ENCODE peak calls at places on chromosome 19, in four cellular contexts. A, H, R and E are unnamed samples.
A peak's percentile ranks its signal among the peaks of the same experiment; 100 is the strongest.

GRCh38 chr19:18605546-18606280 is 886 bp downstream of the CRLF1 start:
- DNase-seq in R (no peak), H (no peak), A (peak; percentile 28), E (no peak)

GRCh38 chr19:31066385-31066784 is 282.9 kb downstream of the TSHZ3 start:
- DNase-seq in H (no peak), A (no peak), R (peak; percentile 76), E (no peak)

GRCh38 chr19:8259922-8260247 is 48.3 kb downstream of the CD320 start:
- DNase-seq in H (no peak), R (no peak), A (no peak), E (no peak)

GRCh38 chr19:7766535-7766934 is 3.5 kb downstream of the CLEC4M start:
- DNase-seq in R (no peak), A (no peak), H (no peak), E (no peak)

GRCh38 chr19:51026554-51026831 is at the start of gene KLK11:
- DNase-seq in A (no peak), R (peak; percentile 45), H (no peak), E (no peak)

GRCh38 chr19:13796301-13797057 is 1.2 kb downstream of the ZSWIM4 start:
- DNase-seq in H (no peak), R (peak; percentile 96), A (no peak), E (peak; percentile 88)

GRCh38 chr19:30214651-30215051 is 157.5 kb upstream of the ZNF536 start:
- DNase-seq in A (no peak), R (no peak), H (no peak), E (peak; percentile 10)

GRCh38 chr19:29645491-29645867 is 19.8 kb upstream of the PLEKHF1 start:
- DNase-seq in H (no peak), R (no peak), A (no peak), E (no peak)

GRCh38 chr19:55117063-55117635 is 288 bp downstream of the PPP1R12C start:
- DNase-seq in A (peak; percentile 29), R (no peak), H (peak; percentile 64), E (peak; percentile 43)

GRCh38 chr19:9937001-9937411 is 691 bp upstream of the OLFM2 start:
- DNase-seq in R (no peak), A (peak; percentile 69), H (no peak), E (no peak)

GRCh38 chr19:29265436-29265835 is 52.5 kb upstream of the UQCRFS1 start:
- DNase-seq in A (no peak), H (no peak), R (no peak), E (no peak)

GRCh38 chr19:35977446-35978222 is 17.4 kb upstream of the SDHAF1 start:
- DNase-seq in H (no peak), A (peak; percentile 68), R (no peak), E (no peak)

GRCh38 chr19:56491399-56491798 is 14.3 kb upstream of the ZNF667 start:
- DNase-seq in A (no peak), H (no peak), R (no peak), E (no peak)

GRCh38 chr19:20858861-20859260 is 64.2 kb upstream of the ZNF85 start:
- DNase-seq in R (no peak), H (no peak), A (no peak), E (no peak)

GRCh38 chr19:18674616-18675015 is 8.9 kb upstream of the CRTC1 start:
- DNase-seq in A (no peak), R (peak; percentile 19), H (no peak), E (no peak)

GRCh38 chr19:2329528-2329927 is 1.0 kb downstream of the SPPL2B start:
- DNase-seq in A (no peak), H (no peak), R (no peak), E (no peak)

GRCh38 chr19:33731886-33732285 is 64.8 kb upstream of the KCTD15 start:
- DNase-seq in A (no peak), R (no peak), H (no peak), E (no peak)

GRCh38 chr19:18634612-18635290 is 2.1 kb upstream of the KLHL26 start:
- DNase-seq in R (no peak), H (no peak), A (peak; percentile 22), E (no peak)

GRCh38 chr19:4988770-4989251 is 19.9 kb downstream of the KDM4B start:
- DNase-seq in A (no peak), R (no peak), H (no peak), E (peak; percentile 85)

GRCh38 chr19:45766919-45767346 is 2.1 kb downstream of the SIX5 start:
- DNase-seq in H (peak; percentile 27), R (no peak), A (no peak), E (peak; percentile 56)

GRCh38 chr19:50823389-50824042 is at the start of gene KLK1:
- DNase-seq in H (no peak), A (no peak), R (no peak), E (no peak)

GRCh38 chr19:4556574-4557185 is 2.8 kb downstream of the SEMA6B start:
- DNase-seq in R (peak; percentile 29), A (peak; percentile 86), H (peak; percentile 42), E (peak; percentile 73)

GRCh38 chr19:32877323-32877912 is 7.9 kb upstream of the SLC7A9 start:
- DNase-seq in A (no peak), H (no peak), R (no peak), E (no peak)

GRCh38 chr19:44737238-44738160 is 11.0 kb upstream of the BCL3 start:
- DNase-seq in A (no peak), H (no peak), R (no peak), E (peak; percentile 55)

GRCh38 chr19:55345101-55345817 is 5.6 kb downstream of the KMT5C start:
- DNase-seq in R (no peak), H (no peak), A (no peak), E (no peak)

GRCh38 chr19:7771072-7771471 is 8.0 kb downstream of the CLEC4M start:
- DNase-seq in A (no peak), R (no peak), H (no peak), E (no peak)

GRCh38 chr19:45123440-45123850 is 30.5 kb downstream of the PPP1R37 start:
- DNase-seq in R (peak; percentile 47), A (peak; percentile 78), H (no peak), E (no peak)

GRCh38 chr19:2678043-2678671 is 24.3 kb downstream of the GNG7 start:
- DNase-seq in H (no peak), A (no peak), R (no peak), E (no peak)

GRCh38 chr19:47095707-47096704 is 17.6 kb downstream of the ZC3H4 start:
- DNase-seq in A (no peak), R (peak; percentile 93), H (no peak), E (no peak)

GRCh38 chr19:7772752-7773291 is 9.8 kb downstream of the CLEC4M start:
- DNase-seq in R (peak; percentile 76), A (no peak), H (no peak), E (no peak)

GRCh38 chr19:44777715-44778347 is at the start of gene CBLC:
- DNase-seq in H (peak; percentile 61), A (peak; percentile 56), R (peak; percentile 94), E (peak; percentile 33)

GRCh38 chr19:13965377-13965896 is 13.1 kb downstream of the DCAF15 start:
- DNase-seq in H (no peak), A (no peak), R (no peak), E (no peak)

GRCh38 chr19:33132425-33132824 is 511 bp downstream of the WDR88 start:
- DNase-seq in H (no peak), A (no peak), R (no peak), E (no peak)

GRCh38 chr19:55486971-55487883 is 1.0 kb upstream of the SSC5D start:
- DNase-seq in R (peak; percentile 67), H (peak; percentile 70), A (no peak), E (peak; percentile 83)

GRCh38 chr19:48635263-48635965 is 1.8 kb downstream of the DBP start:
- DNase-seq in R (no peak), H (peak; percentile 82), A (peak; percentile 83), E (peak; percentile 74)
- H3K27me3 ChIP-seq in R (no peaks in the 10 kb centered on the region), H (no peaks in the 10 kb centered on the region), A (no peaks in the 10 kb centered on the region), E (no peaks in the 10 kb centered on the region)

GRCh38 chr19:15991602-15992001 is 42.8 kb downstream of the OR10H4 start:
- DNase-seq in R (no peak), H (no peak), A (no peak), E (no peak)

GRCh38 chr19:15989889-15990288 is 41.1 kb downstream of the OR10H4 start:
- DNase-seq in H (no peak), A (no peak), R (no peak), E (no peak)

GRCh38 chr19:15992014-15992413 is 43.2 kb downstream of the OR10H4 start:
- DNase-seq in R (no peak), H (no peak), A (no peak), E (no peak)

GRCh38 chr19:15986694-15987093 is 37.9 kb downstream of the OR10H4 start:
- DNase-seq in A (no peak), R (no peak), H (no peak), E (no peak)
- H3K9me3 ChIP-seq in A (no peaks in the 10 kb centered on the region), R (peaks cover 4% of the 10 kb centered on the region), H (no peaks in the 10 kb centered on the region), E (no peaks in the 10 kb centered on the region)

GRCh38 chr19:39261704-39262103 is 6.5 kb upstream of the IFNL2 start:
- DNase-seq in R (no peak), A (no peak), H (no peak), E (no peak)
- H3K27me3 ChIP-seq in R (peaks cover 27% of the 10 kb centered on the region), A (no peaks in the 10 kb centered on the region), H (peaks cover 58% of the 10 kb centered on the region), E (peaks cover 44% of the 10 kb centered on the region)

DNA sequence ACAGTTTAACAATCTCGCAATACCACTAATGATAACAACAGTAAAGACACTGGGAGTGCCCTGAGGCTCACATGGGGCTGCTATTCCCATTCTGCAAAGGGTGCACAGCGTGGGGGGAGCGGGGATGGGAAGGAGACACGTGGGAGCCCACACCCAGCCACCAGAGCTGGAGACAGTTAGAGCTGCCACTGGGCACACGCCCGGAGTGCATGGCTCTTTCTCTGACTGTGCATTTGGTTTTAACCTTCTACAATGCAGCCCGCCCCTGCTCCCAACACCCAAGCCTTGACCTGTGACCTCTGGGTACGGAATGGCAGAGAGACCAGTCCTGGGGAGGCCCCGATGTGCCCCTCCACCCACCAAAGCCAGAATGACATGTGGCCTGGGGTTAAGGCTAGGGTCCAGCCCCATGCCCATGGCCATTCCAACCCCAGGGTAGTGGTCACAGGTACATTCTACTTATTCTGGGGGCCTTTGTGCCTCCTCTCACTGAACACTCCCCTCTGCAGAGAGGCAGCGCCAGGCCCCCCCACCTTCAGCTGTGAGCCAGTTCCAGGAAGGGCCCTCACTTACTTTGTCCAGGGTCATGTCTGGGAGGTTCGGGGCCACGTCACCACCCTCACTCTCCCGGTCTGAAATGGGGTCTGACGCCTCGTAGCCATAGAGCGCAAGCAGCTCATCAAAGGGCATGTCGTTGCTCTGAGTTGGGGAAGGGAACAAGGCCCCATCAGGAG is 17.1 kb downstream of the MIER2 start:
- DNase-seq in A (no peak), R (no peak), H (no peak), E (no peak)
- H3K9me3 ChIP-seq in A (peaks cover 13% of the 10 kb centered on the region), R (peaks cover 19% of the 10 kb centered on the region), H (no peaks in the 10 kb centered on the region), E (no peaks in the 10 kb centered on the region)